ENCODE peak calls at places on chromosome 12, in seven cellular contexts. M is HCT116, V is A549, P is GM12878, X is K562, E is H1, S is HepG2. L is an unnamed sample.

GRCh38 chr12:26723379-26724308 is 109.3 kb downstream of the ITPR2 start:
- DNase-seq in X (no peak), P (no peak), V (no peak), S (no peak), E (no peak), M (no peak), L (peak)

GRCh38 chr12:99367181-99367580 is 280.4 kb upstream of the GARIN6 start:
- DNase-seq in X (no peak), S (no peak), E (no peak), V (no peak), M (no peak), P (no peak), L (no peak)

GRCh38 chr12:111430418-111431353 is 25.0 kb downstream of the SH2B3 start:
- DNase-seq in V (no peak), X (no peak), M (no peak), S (no peak), E (no peak), P (no peak), L (no peak)

GRCh38 chr12:25992026-25992782 is 33.7 kb downstream of the RASSF8 start:
- DNase-seq in S (no peak), P (no peak), V (no peak), X (no peak), M (no peak), E (no peak), L (no peak)

GRCh38 chr12:62738105-62738504 is 196.8 kb downstream of the PPM1H start:
- DNase-seq in X (no peak), V (no peak), E (no peak), S (no peak), M (no peak), P (no peak), L (peak)

GRCh38 chr12:116598341-116599284 is 39.4 kb downstream of the MAP1LC3B2 start:
- DNase-seq in E (no peak), P (no peak), V (no peak), S (no peak), X (peak), M (no peak), L (no peak)

GRCh38 chr12:123153906-123154305 is 3.0 kb upstream of the PITPNM2 start:
- DNase-seq in S (no peak), P (no peak), V (no peak), X (no peak), M (no peak), E (no peak), L (no peak)

GRCh38 chr12:76595056-76595455 is 35.5 kb upstream of the OSBPL8 start:
- DNase-seq in M (no peak), X (no peak), V (no peak), P (no peak), S (no peak), E (no peak), L (no peak)

GRCh38 chr12:41514907-41515306 is 326.8 kb downstream of the PDZRN4 start:
- DNase-seq in P (no peak), X (no peak), E (no peak), V (no peak), S (no peak), M (peak), L (no peak)

GRCh38 chr12:110403146-110403974 is at the start of gene ANAPC7:
- DNase-seq in X (peak), P (peak), V (peak), E (peak), M (peak), S (peak), L (peak)

GRCh38 chr12:10873374-10873773 is 10.7 kb downstream of the PRH1 start:
- DNase-seq in X (no peak), M (no peak), S (no peak), V (no peak), E (no peak), P (no peak), L (peak)

GRCh38 chr12:105420046-105420445 is 89.6 kb downstream of the C12orf75 start:
- DNase-seq in V (no peak), X (no peak), M (no peak), P (no peak), E (no peak), S (no peak), L (no peak)

GRCh38 chr12:84463756-84464495 is 448.7 kb downstream of the SLC6A15 start:
- DNase-seq in V (no peak), M (no peak), S (no peak), X (no peak), P (no peak), E (no peak), L (peak)

GRCh38 chr12:19744760-19745218 is 305.5 kb downstream of the AEBP2 start:
- DNase-seq in V (peak), M (no peak), S (no peak), X (no peak), P (no peak), E (no peak), L (peak)

GRCh38 chr12:108495054-108495453 is 20.0 kb upstream of the FICD start:
- DNase-seq in E (no peak), X (peak), V (peak), S (peak), P (no peak), M (peak), L (peak)

GRCh38 chr12:109552971-109553370 is 20.3 kb downstream of the MMAB start:
- DNase-seq in V (no peak), S (no peak), P (no peak), X (no peak), E (no peak), M (no peak), L (no peak)

GRCh38 chr12:27924350-27925140 is 48.0 kb downstream of the PTHLH start:
- DNase-seq in P (no peak), E (no peak), X (no peak), V (no peak), M (no peak), S (no peak), L (peak)

GRCh38 chr12:79873223-79873622 is 61.7 kb downstream of the PPP1R12A start:
- DNase-seq in X (no peak), M (no peak), V (no peak), P (no peak), S (no peak), E (no peak), L (no peak)

GRCh38 chr12:2390133-2390532 is 337.3 kb downstream of the CACNA1C start:
- DNase-seq in E (no peak), M (no peak), P (no peak), V (no peak), S (no peak), X (no peak), L (no peak)

GRCh38 chr12:108955225-108955835 is 65.5 kb downstream of the SVOP start:
- DNase-seq in E (no peak), M (no peak), P (no peak), X (no peak), V (peak), S (peak), L (no peak)

GRCh38 chr12:82517808-82518207 is 159.5 kb downstream of the METTL25 start:
- DNase-seq in E (no peak), V (no peak), P (no peak), M (no peak), S (no peak), X (no peak), L (no peak)

GRCh38 chr12:11749943-11750690 is 100.6 kb downstream of the ETV6 start:
- DNase-seq in P (peak), V (no peak), X (no peak), S (no peak), M (no peak), E (no peak), L (no peak)

GRCh38 chr12:112855375-112855774 is 51.4 kb upstream of the OAS1 start:
- DNase-seq in V (peak), P (no peak), E (no peak), X (no peak), S (peak), M (peak), L (no peak)

GRCh38 chr12:131499160-131499863 is 211.6 kb upstream of the SFSWAP start:
- DNase-seq in P (no peak), E (no peak), X (no peak), M (no peak), S (no peak), V (no peak), L (no peak)

GRCh38 chr12:11716794-11717532 is 67.5 kb downstream of the ETV6 start:
- DNase-seq in E (no peak), M (no peak), X (no peak), V (no peak), P (no peak), S (no peak), L (peak)

GRCh38 chr12:89756100-89756637 is 47.5 kb upstream of the ATP2B1 start:
- DNase-seq in V (no peak), S (no peak), M (no peak), E (no peak), P (no peak), X (no peak), L (no peak)

GRCh38 chr12:25347716-25348261 is 97.1 kb upstream of the KRAS start:
- DNase-seq in X (no peak), V (peak), S (no peak), M (no peak), P (no peak), E (no peak), L (no peak)

GRCh38 chr12:22821985-22822384 is 197.0 kb downstream of the ETNK1 start:
- DNase-seq in P (no peak), S (peak), E (no peak), M (no peak), V (no peak), X (no peak), L (no peak)

GRCh38 chr12:119686355-119686754 is 18.4 kb downstream of the PRKAB1 start:
- DNase-seq in S (no peak), M (no peak), E (no peak), X (no peak), V (no peak), P (no peak), L (no peak)

GRCh38 chr12:10721654-10722501 is 1.2 kb downstream of the YBX3 start:
- DNase-seq in E (no peak), V (peak), S (peak), X (peak), P (peak), M (peak), L (peak)

GRCh38 chr12:2095878-2096277 is 43.1 kb downstream of the CACNA1C start:
- DNase-seq in P (no peak), E (no peak), S (no peak), V (no peak), M (no peak), X (no peak), L (no peak)

GRCh38 chr12:100995201-100995600 is 200.6 kb downstream of the ANO4 start:
- DNase-seq in S (no peak), E (no peak), M (no peak), V (no peak), P (no peak), X (no peak), L (peak)

GRCh38 chr12:12720052-12720451 is 2.9 kb downstream of the CDKN1B start:
- DNase-seq in S (no peak), X (no peak), P (no peak), V (peak), E (no peak), M (no peak), L (no peak)

GRCh38 chr12:97630875-97631274 is 168.3 kb downstream of the RMST start:
- DNase-seq in P (no peak), S (no peak), V (no peak), M (no peak), E (no peak), X (no peak), L (no peak)

GRCh38 chr12:61018571-61018970 is 1241.6 kb upstream of the USP15 start:
- DNase-seq in S (no peak), M (no peak), P (no peak), X (no peak), V (no peak), E (no peak), L (no peak)

GRCh38 chr12:64672925-64673409 is 62.7 kb downstream of the RASSF3 start:
- DNase-seq in E (no peak), S (peak), X (no peak), P (no peak), M (peak), V (peak), L (peak)

GRCh38 chr12:100956311-100956852 is 161.8 kb downstream of the ANO4 start:
- DNase-seq in S (no peak), M (no peak), P (no peak), X (no peak), E (no peak), V (no peak), L (peak)

GRCh38 chr12:43285248-43285647 is 266.8 kb downstream of the ADAMTS20 start:
- DNase-seq in X (no peak), P (no peak), E (no peak), V (no peak), M (no peak), S (no peak), L (peak)

GRCh38 chr12:43283206-43283605 is 268.8 kb downstream of the ADAMTS20 start:
- DNase-seq in P (no peak), E (no peak), X (no peak), M (no peak), S (no peak), V (no peak), L (no peak)

GRCh38 chr12:43284441-43284840 is 267.6 kb downstream of the ADAMTS20 start:
- DNase-seq in M (no peak), S (no peak), X (no peak), V (no peak), P (no peak), E (no peak), L (no peak)

GRCh38 chr12:43281563-43281962 is 270.4 kb downstream of the ADAMTS20 start:
- DNase-seq in E (no peak), M (no peak), V (no peak), X (no peak), P (no peak), S (no peak), L (no peak)

GRCh38 chr12:43282106-43282505 is 269.9 kb downstream of the ADAMTS20 start:
- DNase-seq in M (peak), V (peak), X (no peak), S (no peak), E (no peak), P (no peak), L (peak)
- TF ChIP-seq CEBPB in M (no peak), V (no peak), X (no peak), S (no peak), E (no peak), P (no peak), L (no peak)

DNA sequence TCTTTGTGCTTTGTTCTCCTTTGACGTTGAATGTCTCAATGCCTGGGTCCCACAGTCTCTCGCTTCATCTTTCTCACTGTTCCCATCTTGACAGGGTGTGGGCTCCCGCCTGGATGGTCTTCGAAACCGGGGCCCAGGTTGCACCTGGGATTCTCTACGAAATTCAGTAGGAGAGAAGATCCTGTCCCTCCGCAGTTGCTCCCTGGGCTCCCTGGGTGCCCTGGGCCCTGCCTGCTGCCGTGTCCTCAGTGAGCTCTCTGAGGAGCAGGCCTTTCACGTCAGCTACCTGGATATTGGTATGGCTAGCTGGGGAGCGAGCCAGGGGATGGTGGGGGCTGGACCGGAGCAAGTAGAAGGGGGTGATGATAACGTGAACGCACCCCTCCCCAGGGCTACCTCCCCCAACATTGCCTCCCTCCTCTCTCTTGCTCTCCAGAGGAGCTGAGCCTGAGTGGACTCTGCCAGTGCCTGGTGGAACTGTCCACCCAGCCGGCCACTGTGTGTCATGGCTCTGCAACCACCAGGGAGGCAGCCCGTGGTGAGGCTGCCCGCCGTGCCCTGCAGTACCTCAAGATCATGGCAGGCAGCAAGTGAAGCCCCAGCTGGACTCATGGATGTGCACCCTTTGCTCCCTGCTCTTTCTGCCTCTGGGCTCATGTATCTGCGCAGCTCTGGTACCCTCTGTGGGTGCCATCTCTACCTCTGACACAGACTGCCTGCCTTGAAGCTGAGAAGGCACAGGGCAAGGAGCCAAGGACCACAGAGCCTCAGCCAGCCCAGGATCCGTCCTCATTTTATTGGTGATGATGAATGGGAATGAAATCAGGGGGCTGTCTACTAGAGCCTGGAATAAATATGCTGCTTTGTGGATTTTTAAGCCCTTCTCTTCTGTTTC is 1.5 kb downstream of the NPFF start:
- DNase-seq in S (no peak), X (no peak), V (no peak), P (no peak), E (no peak), M (no peak), L (no peak)
- TF ChIP-seq CEBPB in S (no peak), X (no peak), V (no peak), P (no peak), E (no peak), M (no peak), L (no peak)

DNA sequence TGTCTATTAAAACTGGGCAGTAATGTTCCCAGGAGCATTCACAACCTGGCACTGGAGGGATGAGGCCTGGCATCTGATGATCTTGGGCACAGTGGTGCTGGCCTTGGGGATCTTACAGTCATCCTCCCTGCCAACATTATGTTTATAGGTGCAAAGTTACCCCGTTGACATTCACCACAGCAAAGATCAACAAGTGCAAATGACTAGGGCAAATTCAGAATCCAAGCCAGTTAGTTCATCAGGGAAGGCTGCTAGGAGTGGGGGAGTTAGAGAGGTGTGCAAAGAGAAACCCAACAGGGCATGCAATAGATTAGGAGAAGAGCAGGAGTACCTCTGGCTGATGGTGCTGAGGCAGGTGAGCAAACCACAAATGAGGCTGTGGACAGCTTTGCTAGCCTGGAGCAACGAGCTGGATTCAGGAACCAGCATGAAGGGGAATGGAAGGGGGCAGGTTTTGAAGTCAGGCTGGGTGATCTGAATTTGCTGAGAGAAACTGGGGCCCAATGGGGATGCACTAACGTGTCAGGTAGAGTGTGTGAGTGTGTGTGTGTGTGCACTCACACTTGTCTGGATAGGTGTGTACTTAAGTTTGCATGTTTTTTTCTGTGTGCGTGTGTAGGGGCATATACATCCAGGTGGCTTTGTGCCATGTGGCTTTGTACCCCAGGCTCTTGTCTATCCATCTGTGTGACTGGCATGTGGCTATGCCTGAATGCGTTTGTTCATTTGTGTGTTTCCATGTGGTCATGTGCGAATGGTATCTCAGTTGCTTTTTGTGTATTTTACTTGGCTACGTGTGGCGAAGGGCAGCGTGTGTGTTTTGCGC is 1.6 kb downstream of the CISTR start:
- DNase-seq in P (no peak), S (no peak), X (no peak), E (no peak), M (no peak), V (no peak), L (no peak)
- TF ChIP-seq CEBPB in P (no peak), S (no peak), X (no peak), E (no peak), M (no peak), V (no peak), L (no peak)

GRCh38 chr12:51592034-51592705 is 1.1 kb downstream of the SCN8A start:
- DNase-seq in E (no peak), X (no peak), V (no peak), M (no peak), P (no peak), S (no peak), L (peak)
- TF ChIP-seq CEBPB in E (no peak), X (no peak), V (no peak), M (no peak), P (no peak), S (no peak), L (no peak)